ENCODE peak calls at places on chromosomes 1 and 21, in six cellular contexts. S is Daoy; X is stimulated activated CD8-positive, alpha-beta memory T cell treated with anti-CD3 and anti-CD28 coated beads, Interleukin-15, amount 100 ng/mL, for 48 hours; Q is iris pigment epithelial cell; B is GM13977; I is iPS-NIHi11. H is an unnamed sample.

GRCh38 chr1:36306210-36306901 is at the start of gene SH3D21:
- DNase-seq in Q (no peak), B (peak; percentile 57), S (peak; percentile 55), X (no peak), I (peak; percentile 86), H (peak; percentile 30)

GRCh38 chr1:98103617-98104284 is 182.9 kb upstream of the DPYD start:
- DNase-seq in I (no peak), Q (peak; percentile 51), S (no peak), X (no peak), B (no peak), H (no peak)

GRCh38 chr1:236141447-236142357 is 637 bp upstream of the GPR137B start:
- DNase-seq in Q (peak; percentile 65), S (peak; percentile 66), I (peak; percentile 94), X (no peak), B (peak; percentile 44), H (peak; percentile 67)

GRCh38 chr1:101929343-101929742 is 67.4 kb downstream of the OLFM3 start:
- DNase-seq in S (no peak), B (no peak), X (no peak), I (no peak), Q (no peak), H (no peak)

GRCh38 chr1:244653439-244654283 is 735 bp downstream of the DESI2 start:
- DNase-seq in I (no peak), B (peak; percentile 25), Q (peak; percentile 31), X (no peak), S (peak; percentile 22), H (peak; percentile 13)

GRCh38 chr1:112389689-112390088 is 6.3 kb upstream of the CTTNBP2NL start:
- DNase-seq in S (peak; percentile 20), X (no peak), B (no peak), I (no peak), Q (no peak), H (no peak)

GRCh38 chr1:93061895-93062792 is 16.9 kb upstream of the MTF2 start:
- DNase-seq in X (peak; percentile 10), I (peak; percentile 42), Q (peak; percentile 55), B (peak; percentile 50), S (peak; percentile 71), H (no peak)

GRCh38 chr1:25034736-25035522 is 104.9 kb upstream of the RUNX3 start:
- DNase-seq in B (no peak), S (no peak), X (no peak), Q (no peak), I (no peak), H (no peak)

GRCh38 chr1:154707901-154708514 is 100.0 kb upstream of the ADAR start:
- DNase-seq in S (no peak), X (no peak), I (no peak), B (no peak), Q (no peak), H (no peak)

GRCh38 chr1:58708166-58708565 is 8.3 kb upstream of the MYSM1 start:
- DNase-seq in X (no peak), Q (no peak), S (no peak), I (no peak), B (no peak), H (no peak)

GRCh38 chr1:240092301-240093119 is 827 bp downstream of the FMN2 start:
- DNase-seq in I (peak; percentile 62), Q (peak; percentile 82), B (peak; percentile 30), S (peak; percentile 77), X (no peak), H (peak; percentile 76)

GRCh38 chr1:210413951-210414350 is 85.2 kb downstream of the HHAT start:
- DNase-seq in I (no peak), S (peak; percentile 54), X (no peak), Q (no peak), B (no peak), H (no peak)

GRCh38 chr1:244304156-244304555 is 147.6 kb downstream of the ADSS2 start:
- DNase-seq in X (no peak), Q (no peak), I (no peak), S (no peak), B (no peak), H (no peak)

GRCh38 chr1:218983848-218984247 is 189.8 kb upstream of the LYPLAL1 start:
- DNase-seq in S (peak; percentile 11), I (peak; percentile 20), X (no peak), Q (no peak), B (no peak), H (no peak)

GRCh38 chr1:29920784-29921183 is 684.5 kb downstream of the PTPRU start:
- DNase-seq in B (no peak), S (no peak), X (no peak), Q (no peak), I (no peak), H (no peak)

GRCh38 chr1:85368073-85368778 is 91.8 kb upstream of the BCL10 start:
- DNase-seq in B (no peak), X (no peak), I (no peak), Q (no peak), S (no peak), H (no peak)

GRCh38 chr1:61852693-61853060 is 110.4 kb downstream of the PATJ start:
- DNase-seq in S (no peak), Q (no peak), B (no peak), I (no peak), X (no peak), H (peak; percentile 25)

GRCh38 chr1:95207223-95207935 is 26.6 kb upstream of the RWDD3 start:
- DNase-seq in X (no peak), B (no peak), S (peak; percentile 17), Q (no peak), I (no peak), H (no peak)

GRCh38 chr1:211574705-211575104 is 4.3 kb downstream of the SLC30A1 start:
- DNase-seq in I (no peak), B (no peak), S (no peak), X (no peak), Q (peak; percentile 29), H (no peak)

GRCh38 chr1:228416217-228416971 is at the start of gene TRIM17:
- DNase-seq in S (peak; percentile 50), X (peak; percentile 30), B (peak; percentile 64), I (peak; percentile 90), Q (no peak), H (no peak)

GRCh38 chr1:186002426-186002825 is 268.2 kb downstream of the HMCN1 start:
- DNase-seq in Q (peak; percentile 17), X (no peak), S (no peak), B (no peak), I (no peak), H (no peak)

GRCh38 chr1:236623371-236624166 is 19.3 kb upstream of the HEATR1 start:
- DNase-seq in I (no peak), B (no peak), X (no peak), Q (peak; percentile 32), S (peak; percentile 57), H (no peak)

GRCh38 chr1:64744492-64745180 is at the start of gene RAVER2:
- DNase-seq in I (peak; percentile 87), S (peak; percentile 84), B (peak; percentile 69), Q (peak; percentile 63), X (peak; percentile 31), H (peak; percentile 42)

GRCh38 chr1:35577071-35577998 is 4.2 kb downstream of the TFAP2E start:
- DNase-seq in Q (no peak), I (peak; percentile 62), X (peak; percentile 49), B (peak; percentile 82), S (no peak), H (no peak)

GRCh38 chr1:43530483-43531452 is at the start of gene PTPRF:
- DNase-seq in I (peak; percentile 94), Q (peak; percentile 41), B (peak; percentile 70), X (no peak), S (peak; percentile 83), H (peak; percentile 77)

GRCh38 chr21:45408811-45409261 is 3.9 kb downstream of the COL18A1 start:
- DNase-seq in X (no peak), Q (no peak), S (no peak), B (no peak), I (no peak), H (no peak)

GRCh38 chr1:205172729-205173366 is 38.7 kb downstream of the DSTYK start:
- DNase-seq in X (no peak), I (no peak), S (peak; percentile 91), B (no peak), Q (peak; percentile 99), H (no peak)

GRCh38 chr1:230797376-230798186 is 50.4 kb downstream of the CAPN9 start:
- DNase-seq in X (no peak), Q (peak; percentile 76), B (no peak), S (peak; percentile 49), I (peak; percentile 69), H (peak; percentile 76)

GRCh38 chr1:84774674-84775548 is 84.7 kb upstream of the SSX2IP start:
- DNase-seq in X (no peak), I (peak; percentile 52), B (no peak), S (no peak), Q (no peak), H (peak; percentile 44)

GRCh38 chr1:114702699-114703098 is 7.4 kb upstream of the AMPD1 start:
- DNase-seq in I (no peak), B (peak; percentile 17), S (no peak), Q (no peak), X (no peak), H (no peak)

GRCh38 chr1:21174638-21175323 is 1.9 kb downstream of the EIF4G3 start:
- DNase-seq in X (no peak), I (no peak), B (no peak), S (no peak), Q (peak; percentile 84), H (no peak)

GRCh38 chr1:40133839-40134238 is 27.3 kb upstream of the RLF start:
- DNase-seq in B (no peak), X (no peak), S (no peak), Q (no peak), I (no peak), H (no peak)

GRCh38 chr1:11634759-11635158 is 19.5 kb downstream of the FBXO2 start:
- DNase-seq in S (no peak), I (no peak), X (no peak), B (no peak), Q (no peak), H (no peak)